ENCODE peak calls at places on chromosomes 7 and 10, in eight cellular contexts. Y is GM23248, E is SK-MEL-5, B is fibroblast of villous mesenchyme, K is hippocampal formation, A is D341Med, R is tibial artery, Q is astrocyte. P is an unnamed sample.

GRCh38 chr7:28956608-28957063 is 1.5 kb downstream of the TRIL start:
- DNase-seq in Y (peak; percentile 60), K (no peak), Q (peak; percentile 34), E (peak; percentile 22), R (peak; percentile 68), A (peak; percentile 73), B (peak; percentile 40), P (peak; percentile 56)

GRCh38 chr7:155470186-155470487 is 12.2 kb downstream of the EN2 start:
- DNase-seq in Q (no peak), Y (no peak), R (no peak), E (no peak), A (no peak), K (no peak), B (no peak), P (no peak)

GRCh38 chr7:1852781-1853618 is 182.9 kb downstream of the ELFN1 start:
- DNase-seq in A (no peak), E (no peak), B (no peak), Y (no peak), R (peak; percentile 58), K (no peak), Q (no peak), P (no peak)

GRCh38 chr10:121484401-121484800 is 113.8 kb downstream of the FGFR2 start:
- DNase-seq in B (no peak), K (no peak), E (peak; percentile 53), R (no peak), Q (no peak), Y (no peak), A (no peak), P (no peak)

GRCh38 chr7:151313857-151314256 is 27.8 kb upstream of the NUB1 start:
- DNase-seq in K (peak; percentile 7), B (peak; percentile 12), Q (peak; percentile 33), Y (peak; percentile 86), E (no peak), R (peak; percentile 88), A (no peak), P (peak; percentile 22)

GRCh38 chr10:87504307-87504666 is 406 bp upstream of the MINPP1 start:
- DNase-seq in Q (no peak), A (peak; percentile 4), E (no peak), Y (no peak), B (no peak), K (no peak), R (no peak), P (no peak)

GRCh38 chr7:44213206-44213871 is 12.6 kb downstream of the YKT6 start:
- DNase-seq in Y (no peak), E (no peak), B (no peak), R (peak; percentile 43), A (no peak), Q (no peak), K (no peak), P (no peak)

GRCh38 chr10:131682271-131682962 is 218.4 kb upstream of the PPP2R2D start:
- DNase-seq in Q (no peak), E (no peak), K (no peak), A (no peak), B (no peak), R (no peak), Y (no peak), P (no peak)

GRCh38 chr7:16063691-16064090 is 357.6 kb downstream of the CRPPA start:
- DNase-seq in B (peak; percentile 30), K (no peak), E (no peak), R (no peak), Y (peak; percentile 53), Q (no peak), A (no peak), P (no peak)

GRCh38 chr7:29989257-29989995 is at the start of gene SCRN1:
- DNase-seq in A (peak; percentile 89), E (no peak), Y (peak; percentile 65), B (peak; percentile 34), Q (no peak), K (peak; percentile 58), R (peak; percentile 71), P (peak; percentile 36)

GRCh38 chr10:27240891-27241639 is 468 bp upstream of the ACBD5 start:
- DNase-seq in K (peak; percentile 44), E (peak; percentile 2), Y (peak; percentile 48), A (peak; percentile 33), Q (peak; percentile 5), R (no peak), B (peak; percentile 26), P (peak; percentile 4)

GRCh38 chr10:59892697-59893096 is 13.7 kb downstream of the CCDC6 start:
- DNase-seq in R (peak; percentile 82), K (no peak), B (no peak), E (no peak), Y (no peak), A (no peak), Q (no peak), P (no peak)

GRCh38 chr7:22192778-22193177 is 164.2 kb downstream of the RAPGEF5 start:
- DNase-seq in R (no peak), E (no peak), Q (no peak), Y (no peak), K (no peak), A (no peak), B (no peak), P (no peak)

GRCh38 chr7:6160191-6160623 is 112.2 kb downstream of the CYTH3 start:
- DNase-seq in A (peak; percentile 95), Q (peak; percentile 27), B (peak; percentile 88), Y (peak; percentile 89), K (peak; percentile 42), E (peak; percentile 85), R (peak; percentile 82), P (peak; percentile 83)

GRCh38 chr10:69855346-69856163 is 53.8 kb downstream of the COL13A1 start:
- DNase-seq in E (no peak), R (no peak), B (no peak), A (no peak), Y (no peak), K (no peak), Q (no peak), P (no peak)

GRCh38 chr10:78865518-78865835 is 203.3 kb upstream of the ZMIZ1 start:
- DNase-seq in Q (peak; percentile 21), K (peak; percentile 40), Y (no peak), R (no peak), E (no peak), A (no peak), B (no peak), P (peak; percentile 13)

GRCh38 chr7:146647444-146647843 is 530.8 kb downstream of the CNTNAP2 start:
- DNase-seq in E (no peak), Q (no peak), R (no peak), A (no peak), Y (no peak), K (no peak), B (no peak), P (no peak)

GRCh38 chr10:70835895-70836294 is 20.1 kb downstream of the SGPL1 start:
- DNase-seq in Q (peak; percentile 78), Y (peak; percentile 75), E (no peak), A (no peak), B (peak; percentile 59), K (no peak), R (no peak), P (peak; percentile 63)

GRCh38 chr7:154789404-154789803 is 213.5 kb downstream of the PAXIP1 start:
- DNase-seq in E (peak; percentile 77), Y (no peak), A (no peak), R (no peak), B (no peak), K (peak; percentile 69), Q (no peak), P (no peak)

GRCh38 chr7:143068446-143068845 is 16.3 kb downstream of the OR6V1 start:
- DNase-seq in Y (no peak), R (no peak), K (no peak), A (no peak), E (no peak), B (no peak), Q (no peak), P (no peak)